ENCODE peak calls at places on chromosomes 11 and 22, in eight cellular contexts. One of them, this sample, is unnamed.

GRCh38 chr11:65109231-65110198 is 2.2 kb upstream of the TM7SF2 start:
- DNase-seq in spleen: peak
- DNase-seq in brain microvascular endothelial cell: no peak
- DNase-seq in neuronal stem cell: no peak
- DNase-seq in left ventricle myocardium inferior: no peak
- DNase-seq in AG04450: no peak
- DNase-seq in epithelial cell of esophagus: no peak
- DNase-seq in breast epithelium: no peak
- DNase-seq in this sample: no peak

GRCh38 chr22:43884600-43885318 is 7.1 kb downstream of the PNPLA5 start:
- DNase-seq in epithelial cell of esophagus: peak
- DNase-seq in left ventricle myocardium inferior: peak
- DNase-seq in spleen: peak
- DNase-seq in brain microvascular endothelial cell: peak
- DNase-seq in breast epithelium: peak
- DNase-seq in AG04450: no peak
- DNase-seq in neuronal stem cell: peak
- DNase-seq in this sample: no peak

GRCh38 chr11:89495951-89496350 is 4.8 kb upstream of the NOX4 start:
- DNase-seq in epithelial cell of esophagus: peak
- DNase-seq in AG04450: peak
- DNase-seq in breast epithelium: no peak
- DNase-seq in brain microvascular endothelial cell: peak
- DNase-seq in neuronal stem cell: peak
- DNase-seq in spleen: no peak
- DNase-seq in left ventricle myocardium inferior: peak
- DNase-seq in this sample: peak

GRCh38 chr22:36068776-36069344 is 40.2 kb upstream of the RBFOX2 start:
- DNase-seq in breast epithelium: no peak
- DNase-seq in brain microvascular endothelial cell: no peak
- DNase-seq in spleen: no peak
- DNase-seq in left ventricle myocardium inferior: no peak
- DNase-seq in epithelial cell of esophagus: peak
- DNase-seq in neuronal stem cell: no peak
- DNase-seq in AG04450: no peak
- DNase-seq in this sample: no peak

GRCh38 chr11:35077709-35078695 is 61.0 kb upstream of the CD44 start:
- DNase-seq in epithelial cell of esophagus: peak
- DNase-seq in breast epithelium: no peak
- DNase-seq in AG04450: no peak
- DNase-seq in brain microvascular endothelial cell: peak
- DNase-seq in neuronal stem cell: no peak
- DNase-seq in left ventricle myocardium inferior: no peak
- DNase-seq in spleen: no peak
- DNase-seq in this sample: peak

GRCh38 chr22:27827586-27828213 is 26.1 kb upstream of the MN1 start:
- DNase-seq in epithelial cell of esophagus: no peak
- DNase-seq in AG04450: no peak
- DNase-seq in neuronal stem cell: no peak
- DNase-seq in brain microvascular endothelial cell: no peak
- DNase-seq in breast epithelium: no peak
- DNase-seq in spleen: no peak
- DNase-seq in left ventricle myocardium inferior: no peak
- DNase-seq in this sample: no peak

GRCh38 chr22:37781434-37782059 is 26.2 kb upstream of the GCAT start:
- DNase-seq in left ventricle myocardium inferior: no peak
- DNase-seq in spleen: no peak
- DNase-seq in epithelial cell of esophagus: no peak
- DNase-seq in neuronal stem cell: no peak
- DNase-seq in AG04450: no peak
- DNase-seq in breast epithelium: peak
- DNase-seq in brain microvascular endothelial cell: no peak
- DNase-seq in this sample: no peak

GRCh38 chr11:18011633-18012313 is 1.1 kb downstream of the SERGEF start:
- DNase-seq in spleen: peak
- DNase-seq in neuronal stem cell: no peak
- DNase-seq in epithelial cell of esophagus: no peak
- DNase-seq in breast epithelium: no peak
- DNase-seq in brain microvascular endothelial cell: no peak
- DNase-seq in left ventricle myocardium inferior: no peak
- DNase-seq in AG04450: no peak
- DNase-seq in this sample: no peak

GRCh38 chr11:2988996-2989395 is 3.1 kb downstream of the NAP1L4 start:
- DNase-seq in epithelial cell of esophagus: no peak
- DNase-seq in AG04450: no peak
- DNase-seq in left ventricle myocardium inferior: no peak
- DNase-seq in brain microvascular endothelial cell: no peak
- DNase-seq in neuronal stem cell: no peak
- DNase-seq in breast epithelium: no peak
- DNase-seq in spleen: no peak
- DNase-seq in this sample: no peak

GRCh38 chr11:12868315-12869073 is 140.6 kb upstream of the RASSF10 start:
- DNase-seq in left ventricle myocardium inferior: no peak
- DNase-seq in breast epithelium: no peak
- DNase-seq in neuronal stem cell: no peak
- DNase-seq in AG04450: no peak
- DNase-seq in spleen: no peak
- DNase-seq in brain microvascular endothelial cell: no peak
- DNase-seq in epithelial cell of esophagus: peak
- DNase-seq in this sample: no peak

GRCh38 chr11:72430743-72431570 is 3.4 kb downstream of the CLPB start:
- DNase-seq in AG04450: peak
- DNase-seq in left ventricle myocardium inferior: peak
- DNase-seq in brain microvascular endothelial cell: peak
- DNase-seq in spleen: no peak
- DNase-seq in epithelial cell of esophagus: peak
- DNase-seq in breast epithelium: no peak
- DNase-seq in neuronal stem cell: no peak
- DNase-seq in this sample: no peak

GRCh38 chr22:43218786-43219185 is 31.9 kb upstream of the TTLL12 start:
- DNase-seq in neuronal stem cell: no peak
- DNase-seq in AG04450: no peak
- DNase-seq in breast epithelium: no peak
- DNase-seq in epithelial cell of esophagus: no peak
- DNase-seq in brain microvascular endothelial cell: no peak
- DNase-seq in spleen: no peak
- DNase-seq in left ventricle myocardium inferior: no peak
- DNase-seq in this sample: no peak

GRCh38 chr22:35540600-35541253 is at the start of gene RASD2:
- DNase-seq in AG04450: no peak
- DNase-seq in breast epithelium: no peak
- DNase-seq in neuronal stem cell: no peak
- DNase-seq in brain microvascular endothelial cell: no peak
- DNase-seq in epithelial cell of esophagus: peak
- DNase-seq in left ventricle myocardium inferior: peak
- DNase-seq in spleen: no peak
- DNase-seq in this sample: no peak

DNA sequence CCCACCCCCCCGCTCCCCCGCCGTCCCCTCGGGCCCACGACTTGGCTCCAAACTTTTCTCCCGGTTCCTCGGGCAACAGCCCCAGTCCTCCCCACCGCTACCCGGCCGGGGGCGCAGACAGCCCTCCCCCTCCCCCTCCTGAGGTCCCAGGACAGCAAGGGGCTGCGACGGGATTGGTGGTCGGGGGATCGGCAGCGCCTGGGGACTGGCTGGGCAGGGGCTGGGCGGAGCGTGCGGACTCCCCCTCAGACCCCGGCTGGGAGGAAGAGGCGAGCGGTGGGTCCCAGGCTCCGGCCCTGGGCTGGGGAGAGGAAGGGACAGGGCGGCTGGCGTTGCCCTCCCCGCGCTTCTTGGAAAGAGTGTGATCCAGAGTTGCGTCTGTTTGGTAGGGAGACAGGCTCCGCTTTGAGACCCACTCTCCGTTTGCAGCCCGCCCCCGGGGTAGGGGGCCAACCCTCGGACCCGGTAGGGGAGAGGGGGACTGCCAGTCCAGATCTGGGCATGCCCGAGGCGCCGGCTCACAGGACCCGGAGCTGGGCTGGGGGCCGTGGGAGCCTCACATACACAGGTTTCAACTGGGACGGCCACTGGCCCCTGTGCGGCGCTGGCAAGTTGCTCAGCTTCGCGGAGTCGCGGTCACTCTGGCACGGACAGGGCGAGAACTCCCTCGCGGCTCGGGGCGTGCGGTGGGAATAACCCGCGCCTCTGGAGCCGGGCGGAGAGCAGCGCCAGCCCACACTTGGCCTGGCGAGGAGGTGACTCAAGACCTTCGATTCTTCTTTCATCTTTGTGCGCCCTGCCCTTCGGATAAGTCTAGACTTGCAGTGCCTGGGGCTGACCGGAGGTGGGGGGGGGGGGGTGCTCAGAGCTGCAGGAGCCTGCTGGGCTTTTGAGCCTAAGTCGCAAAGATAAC is 1.0 kb downstream of the TSKU start:
- DNase-seq in brain microvascular endothelial cell: peak
- DNase-seq in left ventricle myocardium inferior: peak
- DNase-seq in epithelial cell of esophagus: peak
- DNase-seq in neuronal stem cell: peak
- DNase-seq in breast epithelium: peak
- DNase-seq in spleen: peak
- DNase-seq in AG04450: no peak
- DNase-seq in this sample: peak
- H3K4me3 ChIP-seq in brain microvascular endothelial cell: peak
- H3K4me3 ChIP-seq in left ventricle myocardium inferior: peak
- H3K4me3 ChIP-seq in epithelial cell of esophagus: peak
- H3K4me3 ChIP-seq in neuronal stem cell: peak
- H3K4me3 ChIP-seq in breast epithelium: peak
- H3K4me3 ChIP-seq in spleen: peak
- H3K4me3 ChIP-seq in AG04450: peak
- H3K4me3 ChIP-seq in this sample: peak

GRCh38 chr11:19365743-19366410 is 125.1 kb upstream of the E2F8 start:
- DNase-seq in epithelial cell of esophagus: no peak
- DNase-seq in spleen: no peak
- DNase-seq in left ventricle myocardium inferior: no peak
- DNase-seq in AG04450: no peak
- DNase-seq in breast epithelium: no peak
- DNase-seq in neuronal stem cell: peak
- DNase-seq in brain microvascular endothelial cell: no peak
- DNase-seq in this sample: no peak
- H3K4me3 ChIP-seq in epithelial cell of esophagus: no peak
- H3K4me3 ChIP-seq in spleen: no peak
- H3K4me3 ChIP-seq in left ventricle myocardium inferior: no peak
- H3K4me3 ChIP-seq in AG04450: no peak
- H3K4me3 ChIP-seq in breast epithelium: no peak
- H3K4me3 ChIP-seq in neuronal stem cell: no peak
- H3K4me3 ChIP-seq in brain microvascular endothelial cell: no peak
- H3K4me3 ChIP-seq in this sample: no peak

GRCh38 chr22:23088199-23088604 is 17.9 kb downstream of the GNAZ start:
- DNase-seq in breast epithelium: no peak
- DNase-seq in brain microvascular endothelial cell: no peak
- DNase-seq in spleen: no peak
- DNase-seq in left ventricle myocardium inferior: no peak
- DNase-seq in AG04450: no peak
- DNase-seq in neuronal stem cell: no peak
- DNase-seq in epithelial cell of esophagus: no peak
- DNase-seq in this sample: no peak
- H3K4me3 ChIP-seq in breast epithelium: no peak
- H3K4me3 ChIP-seq in brain microvascular endothelial cell: no peak
- H3K4me3 ChIP-seq in spleen: no peak
- H3K4me3 ChIP-seq in left ventricle myocardium inferior: no peak
- H3K4me3 ChIP-seq in AG04450: no peak
- H3K4me3 ChIP-seq in neuronal stem cell: no peak
- H3K4me3 ChIP-seq in epithelial cell of esophagus: no peak
- H3K4me3 ChIP-seq in this sample: no peak

DNA sequence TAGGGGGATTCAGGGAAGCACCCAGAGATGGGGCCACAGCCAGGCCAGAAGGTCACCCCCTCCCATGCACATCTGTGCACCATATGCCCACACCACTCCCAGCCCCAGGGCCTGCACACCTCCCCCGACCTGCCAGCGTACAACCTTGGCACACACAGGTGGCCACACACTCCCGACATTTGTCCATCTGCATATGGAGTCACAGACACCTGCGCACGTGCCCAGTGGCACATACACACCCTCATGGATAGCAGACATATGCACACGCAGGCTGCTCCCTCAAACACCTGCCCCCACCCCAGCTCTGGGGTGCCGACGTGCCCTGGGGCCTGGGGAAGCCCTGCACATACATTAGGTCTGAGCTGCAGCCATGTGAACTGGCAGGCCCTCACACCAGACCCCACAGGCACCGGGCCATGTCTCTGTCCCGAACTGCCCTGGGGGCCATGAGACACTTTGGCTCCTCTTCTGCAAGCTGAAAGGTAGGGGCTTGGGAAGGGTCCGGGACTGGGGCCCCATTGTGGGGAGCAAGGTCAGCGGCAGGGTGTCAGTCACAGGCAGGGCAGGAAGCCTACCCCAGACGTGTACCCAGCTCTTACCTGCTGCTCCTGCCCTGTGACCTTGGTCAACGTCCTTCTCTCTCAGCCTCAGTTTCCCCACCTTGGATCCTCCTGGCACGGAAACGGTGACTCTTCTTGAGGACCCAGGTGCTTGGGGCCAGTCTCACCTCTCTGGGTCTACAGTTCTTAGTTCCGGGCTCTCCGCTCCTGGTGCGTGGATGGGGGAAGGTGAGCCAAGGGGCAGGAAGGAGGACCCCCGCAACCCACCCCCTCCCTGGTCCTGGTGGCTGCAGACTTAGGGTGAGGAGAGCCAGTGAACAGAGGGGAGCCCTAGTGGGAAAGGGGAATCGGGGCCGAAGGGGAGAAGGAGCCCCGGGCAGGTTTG is 582 bp upstream of the CABP7 start:
- DNase-seq in spleen: no peak
- DNase-seq in left ventricle myocardium inferior: no peak
- DNase-seq in AG04450: no peak
- DNase-seq in breast epithelium: no peak
- DNase-seq in brain microvascular endothelial cell: no peak
- DNase-seq in epithelial cell of esophagus: no peak
- DNase-seq in neuronal stem cell: no peak
- DNase-seq in this sample: no peak
- H3K4me3 ChIP-seq in spleen: no peak
- H3K4me3 ChIP-seq in left ventricle myocardium inferior: no peak
- H3K4me3 ChIP-seq in AG04450: no peak
- H3K4me3 ChIP-seq in breast epithelium: no peak
- H3K4me3 ChIP-seq in brain microvascular endothelial cell: no peak
- H3K4me3 ChIP-seq in epithelial cell of esophagus: no peak
- H3K4me3 ChIP-seq in neuronal stem cell: peak
- H3K4me3 ChIP-seq in this sample: no peak

DNA sequence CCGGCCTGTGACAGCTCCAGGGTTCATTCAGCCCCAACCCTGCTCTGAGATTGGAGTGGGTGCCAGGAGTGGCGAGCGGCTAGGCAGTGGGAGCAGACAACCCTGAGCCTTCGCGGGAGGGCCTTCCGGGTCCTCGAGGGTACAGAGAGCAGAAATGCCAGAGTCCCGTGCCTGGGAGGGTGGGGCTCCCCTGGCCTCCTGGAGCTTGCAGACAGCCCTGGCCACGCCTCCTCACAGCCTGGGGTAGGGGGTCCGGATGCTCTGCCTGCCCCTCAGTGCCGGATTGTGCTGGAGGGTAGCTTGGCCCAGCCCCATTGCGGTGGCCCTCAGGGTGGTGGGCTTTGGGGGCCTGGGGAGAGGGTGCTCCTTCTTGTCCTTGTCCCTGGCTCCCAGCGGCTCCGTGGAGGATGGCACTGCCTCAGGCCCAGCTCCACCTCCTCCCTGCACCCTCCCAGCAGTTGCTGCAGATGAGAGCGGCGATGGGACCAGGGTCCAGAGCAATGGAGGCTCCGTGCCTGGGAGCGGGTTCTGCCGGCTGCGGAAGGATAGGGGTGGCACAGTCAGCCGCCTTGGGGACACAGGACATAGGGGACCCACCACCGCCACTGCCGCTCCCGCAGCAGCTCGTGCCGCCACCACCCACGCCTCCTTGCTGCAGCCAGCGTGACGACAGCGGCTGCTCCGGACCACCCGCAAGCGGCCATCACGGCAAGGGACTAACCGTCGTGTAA is 34.9 kb upstream of the OR10G7 start:
- DNase-seq in AG04450: no peak
- DNase-seq in neuronal stem cell: no peak
- DNase-seq in spleen: peak
- DNase-seq in epithelial cell of esophagus: peak
- DNase-seq in left ventricle myocardium inferior: no peak
- DNase-seq in brain microvascular endothelial cell: no peak
- DNase-seq in breast epithelium: no peak
- DNase-seq in this sample: no peak
- H3K4me3 ChIP-seq in AG04450: peak
- H3K4me3 ChIP-seq in neuronal stem cell: no peak
- H3K4me3 ChIP-seq in spleen: peak
- H3K4me3 ChIP-seq in epithelial cell of esophagus: peak
- H3K4me3 ChIP-seq in left ventricle myocardium inferior: peak
- H3K4me3 ChIP-seq in brain microvascular endothelial cell: peak
- H3K4me3 ChIP-seq in breast epithelium: peak
- H3K4me3 ChIP-seq in this sample: peak

This sample was measured in skeletal muscle cell.